ENCODE peak calls at places on chromosomes 2 and 18, in eight cellular contexts. Y is CD8-positive, alpha-beta memory T cell; U is CD4-positive, alpha-beta memory T cell; M is PC-3; B is ascending aorta; Q is BJ; W is Peyer's patch; Z is brain microvascular endothelial cell. A is an unnamed sample. For H3K27me3 and H3K36me3, the result is how much of the 10 kb centered on the place peaks cover.

GRCh38 chr2:121907905-121908304 is 152.5 kb downstream of the TSN start:
- DNase-seq in U (no peak), W (no peak), M (no peak), B (no peak), Y (no peak), Q (no peak), Z (no peak), A (no peak)

GRCh38 chr18:48929951-48930713 is 20.6 kb downstream of the SMAD7 start:
- DNase-seq in U (no peak), M (no peak), Q (peak), W (no peak), Z (peak), Y (no peak), B (no peak), A (no peak)

GRCh38 chr2:46821600-46821999 is 94.0 kb downstream of the MCFD2 start:
- DNase-seq in Y (no peak), Q (no peak), U (no peak), M (no peak), W (no peak), B (peak), Z (no peak), A (no peak)

GRCh38 chr2:237791977-237792727 is 6.4 kb upstream of the RBM44 start:
- DNase-seq in M (peak), B (no peak), Q (no peak), Y (no peak), Z (no peak), W (no peak), U (no peak), A (no peak)

GRCh38 chr2:136104977-136105376 is 13.0 kb downstream of the CXCR4 start:
- DNase-seq in W (no peak), Q (no peak), U (no peak), Z (no peak), Y (no peak), M (peak), B (no peak), A (no peak)

GRCh38 chr2:8987413-8987812 is 16.1 kb downstream of the MBOAT2 start:
- DNase-seq in M (peak), U (no peak), Q (no peak), Y (no peak), W (no peak), B (no peak), Z (no peak), A (peak)

GRCh38 chr2:119431976-119432881 is 575 bp downstream of the TMEM37 start:
- DNase-seq in Z (peak), U (no peak), Y (no peak), M (no peak), Q (no peak), W (no peak), B (no peak), A (no peak)

GRCh38 chr2:214489702-214490101 is 78.8 kb downstream of the VWC2L start:
- DNase-seq in Z (no peak), Q (no peak), Y (no peak), M (peak), B (no peak), W (no peak), U (no peak), A (no peak)

GRCh38 chr2:70767094-70767698 is 804 bp downstream of the ADD2 start:
- DNase-seq in Q (no peak), B (no peak), U (no peak), W (peak), Z (no peak), M (no peak), Y (no peak), A (peak)

GRCh38 chr2:71832844-71833243 is 314.8 kb downstream of the CYP26B1 start:
- DNase-seq in Y (no peak), Z (no peak), M (no peak), U (no peak), Q (no peak), W (no peak), B (no peak), A (no peak)

GRCh38 chr2:216215991-216216390 is 106.8 kb downstream of the XRCC5 start:
- DNase-seq in Q (no peak), U (no peak), Y (no peak), M (peak), Z (no peak), B (no peak), W (no peak), A (no peak)

GRCh38 chr2:29844713-29845320 is 76.6 kb downstream of the ALK start:
- DNase-seq in U (no peak), M (peak), W (no peak), Q (no peak), Z (peak), B (no peak), Y (no peak), A (peak)

GRCh38 chr2:233124449-233125080 is 64.4 kb downstream of the INPP5D start:
- DNase-seq in Y (no peak), Q (no peak), Z (no peak), M (no peak), W (peak), U (no peak), B (no peak), A (no peak)

DNA sequence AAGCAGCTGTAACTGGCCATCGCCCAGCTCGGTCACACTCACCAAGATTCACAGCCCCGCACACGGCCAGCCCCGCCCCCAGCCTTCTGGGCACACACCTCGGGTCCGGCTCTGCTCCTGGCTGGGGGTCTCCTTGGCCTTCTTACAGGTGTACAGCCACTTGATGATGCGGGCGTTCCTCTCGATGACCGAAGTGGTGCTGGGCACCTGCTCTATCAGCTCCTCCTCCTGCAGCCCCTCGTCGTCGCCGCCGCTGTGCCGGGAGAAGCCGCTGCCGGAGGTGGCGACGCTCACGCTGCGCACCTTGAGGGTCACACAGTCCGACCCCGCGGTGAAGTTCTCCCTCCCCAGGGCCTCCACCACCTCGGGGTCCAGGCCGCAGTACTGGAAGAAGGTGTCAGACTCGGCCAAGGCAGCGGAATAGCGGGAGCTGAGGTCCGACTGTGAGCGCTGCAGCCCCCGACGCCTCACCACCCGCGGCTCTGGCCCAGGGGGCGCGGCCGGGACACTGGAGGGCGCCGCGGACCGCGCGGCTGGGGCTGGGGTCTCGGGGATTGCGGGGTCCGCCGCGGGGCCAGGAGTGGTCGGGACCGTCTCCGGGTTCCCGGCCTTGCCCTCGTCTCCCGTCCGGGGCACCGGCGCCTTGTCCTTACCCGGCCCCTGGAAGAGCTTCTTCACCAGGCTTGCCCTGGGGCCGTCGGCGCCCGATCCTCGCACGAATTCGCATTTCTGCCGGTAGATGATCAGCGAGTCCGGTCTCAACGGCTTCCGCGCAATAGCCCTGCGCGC is 769 bp downstream of the FAM110C start:
- DNase-seq in W (no peak), B (no peak), Z (no peak), M (peak), U (no peak), Q (no peak), Y (peak), A (no peak)
- H3K27me3 ChIP-seq in W (under half), B (under half), Z (under half), M (under half), U (under half), Q (under half), Y (under half), A (under half)

GRCh38 chr2:141201161-141201560 is 929.7 kb downstream of the LRP1B start:
- DNase-seq in W (no peak), Z (peak), Y (no peak), U (no peak), B (no peak), M (no peak), Q (no peak), A (no peak)

DNA sequence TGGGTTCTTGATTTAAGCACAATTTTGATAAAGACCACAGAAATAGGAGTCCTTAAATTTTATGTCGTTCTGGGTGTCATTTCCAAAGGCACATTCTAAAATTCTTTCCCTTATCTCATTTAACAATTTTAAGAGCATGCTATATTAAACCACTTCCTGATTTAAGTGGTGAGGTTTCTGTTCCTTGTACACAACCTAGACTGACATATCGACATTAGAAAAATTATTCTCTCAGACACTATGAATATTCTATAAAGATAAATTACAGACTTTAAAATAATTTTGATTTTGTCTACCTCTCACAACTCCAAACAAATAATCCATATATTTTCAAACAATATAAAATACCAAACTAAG is 923.8 kb downstream of the LRP1B start:
- DNase-seq in Z (no peak), Y (no peak), M (no peak), Q (no peak), W (no peak), B (no peak), U (no peak), A (no peak)
- H3K4me3 ChIP-seq in Z (no peak), Y (no peak), M (no peak), Q (no peak), W (no peak), B (no peak), U (no peak), A (no peak)

GRCh38 chr2:86037141-86037794 is 68.4 kb downstream of the POLR1A start:
- DNase-seq in M (no peak), W (peak), U (no peak), Y (peak), B (peak), Q (peak), Z (peak), A (peak)

GRCh38 chr2:86033751-86034680 is 71.7 kb downstream of the POLR1A start:
- DNase-seq in M (no peak), Q (no peak), Y (no peak), W (no peak), Z (no peak), U (no peak), B (no peak), A (no peak)

GRCh38 chr2:86036790-86037138 is 68.9 kb downstream of the POLR1A start:
- DNase-seq in Q (no peak), W (no peak), B (no peak), Z (no peak), U (no peak), M (no peak), Y (no peak), A (no peak)

GRCh38 chr2:86035883-86036789 is 69.5 kb downstream of the POLR1A start:
- DNase-seq in Q (peak), Y (peak), M (no peak), U (peak), Z (peak), W (peak), B (peak), A (peak)

GRCh38 chr2:86035371-86035882 is 70.3 kb downstream of the POLR1A start:
- DNase-seq in U (no peak), Z (no peak), Y (no peak), M (no peak), B (no peak), W (peak), Q (no peak), A (no peak)
- H3K36me3 ChIP-seq in U (under half), Z (half or more), Y (under half), M (half or more), B (half or more), W (half or more), Q (under half), A (half or more)

GRCh38 chr2:72924353-72925240 is 7.3 kb downstream of the EMX1 start:
- DNase-seq in W (peak), Y (no peak), Z (no peak), M (no peak), Q (no peak), U (no peak), B (no peak), A (no peak)

GRCh38 chr2:72927066-72927465 is 9.7 kb downstream of the EMX1 start:
- DNase-seq in W (no peak), Y (no peak), M (no peak), B (no peak), Q (no peak), Z (no peak), U (no peak), A (no peak)

GRCh38 chr2:72927619-72928537 is 10.6 kb downstream of the EMX1 start:
- DNase-seq in W (no peak), M (no peak), Q (no peak), B (peak), Y (no peak), Z (no peak), U (no peak), A (no peak)

GRCh38 chr2:72925328-72925943 is 8.1 kb downstream of the EMX1 start:
- DNase-seq in M (no peak), B (no peak), U (no peak), Q (no peak), Z (no peak), W (peak), Y (peak), A (no peak)

GRCh38 chr2:72926368-72926767 is 9.0 kb downstream of the EMX1 start:
- DNase-seq in M (no peak), B (no peak), U (no peak), Y (no peak), Z (no peak), W (peak), Q (no peak), A (no peak)
- H3K27me3 ChIP-seq in M (half or more), B (under half), U (under half), Y (half or more), Z (half or more), W (under half), Q (half or more), A (half or more)

DNA sequence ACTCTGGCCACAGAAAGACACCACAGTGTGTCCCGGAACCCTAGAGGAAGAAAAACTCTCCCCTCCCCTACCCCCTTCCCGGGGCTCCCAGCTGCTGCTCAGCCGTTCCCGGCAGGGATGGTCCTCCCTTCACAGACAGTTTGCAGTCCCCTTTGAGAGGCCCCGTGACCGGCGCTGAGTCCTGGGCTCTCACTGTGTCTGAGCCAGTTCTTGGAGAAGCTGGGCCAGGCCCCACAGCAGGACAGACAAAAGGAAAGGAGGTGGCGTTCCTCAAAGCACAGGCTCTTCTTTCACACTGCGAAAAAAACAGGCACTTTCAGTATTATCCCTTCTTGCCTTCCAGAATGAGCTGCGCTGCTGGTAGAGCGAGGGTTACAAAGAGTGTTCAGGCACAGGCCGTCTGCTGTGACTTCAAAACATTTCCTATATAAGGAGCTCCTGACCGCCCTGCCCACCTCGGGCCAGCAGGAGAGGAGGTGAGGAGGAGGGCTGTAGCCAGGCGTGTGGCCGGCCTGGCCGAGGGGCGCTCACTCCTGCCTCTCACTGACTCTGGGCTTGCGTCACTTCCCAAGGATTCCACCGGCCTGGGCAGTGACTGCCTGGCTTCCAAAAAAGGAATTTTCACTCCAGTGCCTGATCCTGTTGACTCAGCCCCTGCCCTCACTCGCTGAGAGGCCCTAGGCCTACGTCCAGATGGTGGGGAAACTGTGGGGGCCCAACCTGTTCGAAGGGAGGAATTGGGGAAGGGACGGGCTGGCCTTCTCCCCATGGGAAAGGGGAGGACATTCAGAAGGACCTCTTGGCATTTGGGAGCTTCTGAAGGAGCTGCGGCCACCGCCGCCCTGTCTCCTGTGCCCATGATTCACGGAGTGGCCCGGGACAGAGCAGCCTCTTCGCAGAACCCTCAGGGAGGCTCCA is 24.9 kb downstream of the CIDEA start:
- DNase-seq in M (no peak), B (peak), Q (peak), U (no peak), W (peak), Z (peak), Y (no peak), A (peak)
- H3K4me3 ChIP-seq in M (no peak), B (peak), Q (peak), U (no peak), W (no peak), Z (peak), Y (no peak), A (peak)

GRCh38 chr2:11524470-11524869 is 9.4 kb upstream of the GREB1 start:
- DNase-seq in M (no peak), B (no peak), Q (no peak), W (no peak), U (no peak), Y (no peak), Z (no peak), A (no peak)
- H3K36me3 ChIP-seq in M (under half), B (under half), Q (under half), W (under half), U (under half), Y (under half), Z (under half), A (under half)

GRCh38 chr2:23464156-23464555 is 79.2 kb downstream of the KLHL29 start:
- DNase-seq in U (no peak), Z (no peak), W (no peak), B (no peak), Q (no peak), M (no peak), Y (no peak), A (no peak)
- H3K27me3 ChIP-seq in U (under half), Z (under half), W (under half), B (under half), Q (under half), M (under half), Y (under half), A (under half)

GRCh38 chr2:200796561-200796960 is 15.1 kb upstream of the BZW1 start:
- DNase-seq in M (no peak), Y (no peak), U (no peak), Z (no peak), B (no peak), W (no peak), Q (no peak), A (no peak)

GRCh38 chr2:200795044-200795443 is 16.7 kb upstream of the BZW1 start:
- DNase-seq in Y (no peak), B (no peak), U (no peak), M (no peak), Z (peak), W (no peak), Q (no peak), A (no peak)

GRCh38 chr2:200800458-200800857 is 11.3 kb upstream of the BZW1 start:
- DNase-seq in B (no peak), Z (no peak), M (no peak), U (no peak), Q (no peak), W (no peak), Y (no peak), A (no peak)

GRCh38 chr2:200797242-200797770 is 14.4 kb upstream of the BZW1 start:
- DNase-seq in M (no peak), B (no peak), Q (no peak), W (no peak), Y (no peak), U (no peak), Z (no peak), A (no peak)

DNA sequence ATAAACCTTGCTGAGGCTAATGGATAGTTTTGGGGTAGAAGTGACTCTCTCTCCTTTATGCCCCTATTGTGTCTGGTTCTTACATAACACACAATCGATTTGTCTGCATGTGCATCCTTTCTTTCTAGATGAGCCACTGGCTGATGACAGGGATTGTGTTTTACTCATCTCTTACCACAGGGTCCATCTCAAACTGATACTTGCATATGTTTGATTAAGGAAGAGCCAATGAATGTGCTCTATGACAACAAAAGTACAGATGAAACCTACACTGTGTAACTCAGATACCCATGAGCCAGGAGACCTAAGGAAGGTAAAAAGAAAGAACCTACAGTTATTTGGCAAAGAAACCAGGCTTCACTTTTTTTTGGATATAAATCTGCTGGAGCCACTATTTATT is 13.2 kb upstream of the BZW1 start:
- DNase-seq in U (no peak), Y (no peak), W (no peak), B (no peak), Q (no peak), M (no peak), Z (no peak), A (no peak)
- H3K4me3 ChIP-seq in U (no peak), Y (no peak), W (no peak), B (no peak), Q (no peak), M (no peak), Z (no peak), A (no peak)

GRCh38 chr2:86753606-86754005 is 33.5 kb downstream of the RMND5A start:
- DNase-seq in Y (no peak), B (no peak), Z (peak), W (no peak), M (no peak), U (no peak), Q (no peak), A (no peak)

GRCh38 chr2:86751778-86752177 is 31.7 kb downstream of the RMND5A start:
- DNase-seq in Q (no peak), U (no peak), M (no peak), Z (no peak), W (no peak), B (no peak), Y (no peak), A (no peak)

GRCh38 chr2:86747708-86748627 is 27.9 kb downstream of the RMND5A start:
- DNase-seq in Q (peak), M (peak), Z (peak), W (no peak), U (no peak), B (no peak), Y (no peak), A (no peak)

GRCh38 chr2:86750240-86750839 is 30.2 kb downstream of the RMND5A start:
- DNase-seq in U (no peak), B (no peak), Y (no peak), M (no peak), W (no peak), Q (no peak), Z (no peak), A (no peak)

GRCh38 chr2:86752934-86753333 is 32.8 kb downstream of the RMND5A start:
- DNase-seq in Q (no peak), B (no peak), W (no peak), Z (no peak), U (no peak), Y (no peak), M (no peak), A (no peak)
- H3K36me3 ChIP-seq in Q (under half), B (under half), W (half or more), Z (under half), U (under half), Y (under half), M (under half), A (half or more)

A was measured in MG63.